ENCODE peak calls at places on chromosomes 13 and 19, in four cellular contexts. Y is PC-3, D is osteoblast, B is glutamatergic neuron. U is an unnamed sample.

GRCh38 chr19:18731562-18732008 is 48.1 kb downstream of the CRTC1 start:
- DNase-seq in Y (no peak), D (peak; percentile 84), B (no peak), U (no peak)

GRCh38 chr13:51632643-51633357 is 48.5 kb downstream of the WDFY2 start:
- DNase-seq in Y (no peak), D (no peak), B (peak; percentile 43), U (no peak)

GRCh38 chr19:30393046-30393445 is 20.9 kb downstream of the ZNF536 start:
- DNase-seq in Y (no peak), D (no peak), B (no peak), U (no peak)

GRCh38 chr13:26914624-26915023 is 154.0 kb upstream of the GPR12 start:
- DNase-seq in Y (no peak), D (no peak), B (no peak), U (no peak)

GRCh38 chr19:32977269-32977668 is 5.2 kb downstream of the FAAP24 start:
- DNase-seq in Y (no peak), D (no peak), B (no peak), U (no peak)

GRCh38 chr19:8302734-8303133 is 5.4 kb downstream of the CD320 start:
- DNase-seq in Y (no peak), D (no peak), B (no peak), U (no peak)

GRCh38 chr19:35013820-35014754 is 14.0 kb downstream of the GRAMD1A start:
- DNase-seq in Y (no peak), D (peak; percentile 83), B (no peak), U (no peak)

GRCh38 chr13:106424805-106425204 is 110.7 kb downstream of the EFNB2 start:
- DNase-seq in Y (peak; percentile 51), D (no peak), B (no peak), U (no peak)

GRCh38 chr19:45492627-45493470 is 4.0 kb downstream of the RTN2 start:
- DNase-seq in Y (peak; percentile 65), D (peak; percentile 97), B (no peak), U (peak; percentile 61)

GRCh38 chr13:37136187-37136586 is 30.7 kb upstream of the CSNK1A1L start:
- DNase-seq in Y (no peak), D (no peak), B (no peak), U (no peak)

GRCh38 chr13:100392709-100393630 is 195.6 kb downstream of the GGACT start:
- DNase-seq in Y (peak; percentile 95), D (peak; percentile 87), B (no peak), U (no peak)

GRCh38 chr13:64753606-64754005 is 2476.5 kb downstream of the PCDH9 start:
- DNase-seq in Y (no peak), D (no peak), B (no peak), U (no peak)

GRCh38 chr13:28622286-28622685 is 36.6 kb upstream of the POMP start:
- DNase-seq in Y (no peak), D (no peak), B (no peak), U (no peak)

GRCh38 chr19:52670046-52670445 is 31.9 kb upstream of the ZNF83 start:
- DNase-seq in Y (peak; percentile 84), D (no peak), B (no peak), U (no peak)

GRCh38 chr19:55679343-55680257 is 4.6 kb downstream of the EPN1 start:
- DNase-seq in Y (peak; percentile 92), D (no peak), B (no peak), U (no peak)

GRCh38 chr19:38319421-38320258 is at the start of gene KCNK6:
- DNase-seq in Y (no peak), D (peak; percentile 92), B (peak; percentile 59), U (peak; percentile 65)

GRCh38 chr13:97631158-97631557 is 197.2 kb downstream of the RAP2A start:
- DNase-seq in Y (peak; percentile 15), D (no peak), B (no peak), U (no peak)

GRCh38 chr19:30539981-30540380 is 167.8 kb downstream of the ZNF536 start:
- DNase-seq in Y (no peak), D (no peak), B (no peak), U (no peak)

GRCh38 chr13:112465251-112466131 is 89.3 kb downstream of the SPACA7 start:
- DNase-seq in Y (no peak), D (no peak), B (no peak), U (no peak)

GRCh38 chr13:20344836-20345490 is 112.8 kb upstream of the GJB6 start:
- DNase-seq in Y (no peak), D (no peak), B (no peak), U (no peak)

GRCh38 chr13:26601669-26602068 is 44.2 kb downstream of the WASF3 start:
- DNase-seq in Y (peak; percentile 52), D (no peak), B (no peak), U (no peak)

GRCh38 chr13:87923713-87924112 is 252.5 kb downstream of the SLITRK5 start:
- DNase-seq in Y (no peak), D (no peak), B (no peak), U (no peak)

GRCh38 chr13:109396266-109396665 is 390.1 kb downstream of the IRS2 start:
- DNase-seq in Y (no peak), D (peak; percentile 17), B (no peak), U (no peak)

DNA sequence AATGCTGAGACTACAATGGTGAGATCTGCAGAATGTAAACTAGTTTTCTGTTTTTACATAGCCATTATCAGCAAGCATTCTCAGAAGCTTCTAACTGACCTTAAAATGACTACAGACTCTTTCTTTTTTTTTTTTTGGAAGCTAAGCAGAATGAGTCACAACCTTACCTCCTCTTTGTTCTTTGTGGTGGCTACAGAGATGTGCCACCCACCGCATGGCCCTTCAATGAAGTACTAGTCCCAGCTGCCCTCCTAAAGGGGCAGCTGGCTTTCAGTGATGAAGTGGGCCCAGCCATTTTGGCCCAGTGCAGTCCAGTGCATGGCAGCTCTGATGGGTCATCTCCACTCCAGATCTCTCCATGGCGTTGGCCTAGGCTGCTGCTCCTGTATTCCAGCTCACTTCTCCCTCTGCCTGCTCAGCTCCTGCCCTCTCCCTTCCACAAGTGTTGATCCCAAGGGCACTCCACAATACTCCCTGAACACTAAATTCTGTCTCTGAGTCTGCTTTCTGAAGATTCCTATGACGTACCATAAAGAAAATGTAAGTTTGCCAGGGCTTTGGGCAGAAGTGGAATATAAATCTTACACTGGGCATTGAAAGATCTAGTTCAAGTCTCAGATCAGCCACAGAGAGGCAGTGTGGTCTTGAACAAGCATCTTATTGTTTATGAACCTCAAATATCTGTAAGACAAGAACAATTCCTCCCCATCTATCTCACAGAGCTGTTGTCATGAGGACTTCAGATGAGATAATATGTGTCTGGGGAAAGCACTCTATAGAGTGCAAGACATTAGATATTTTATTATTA is 85.6 kb downstream of the RXFP2 start:
- DNase-seq in Y (peak; percentile 19), D (no peak), B (peak; percentile 26), U (no peak)
- TF ChIP-seq CTCF in Y (peak; percentile 19), D (peak; percentile 41), B (no peak), U (no peak)

DNA sequence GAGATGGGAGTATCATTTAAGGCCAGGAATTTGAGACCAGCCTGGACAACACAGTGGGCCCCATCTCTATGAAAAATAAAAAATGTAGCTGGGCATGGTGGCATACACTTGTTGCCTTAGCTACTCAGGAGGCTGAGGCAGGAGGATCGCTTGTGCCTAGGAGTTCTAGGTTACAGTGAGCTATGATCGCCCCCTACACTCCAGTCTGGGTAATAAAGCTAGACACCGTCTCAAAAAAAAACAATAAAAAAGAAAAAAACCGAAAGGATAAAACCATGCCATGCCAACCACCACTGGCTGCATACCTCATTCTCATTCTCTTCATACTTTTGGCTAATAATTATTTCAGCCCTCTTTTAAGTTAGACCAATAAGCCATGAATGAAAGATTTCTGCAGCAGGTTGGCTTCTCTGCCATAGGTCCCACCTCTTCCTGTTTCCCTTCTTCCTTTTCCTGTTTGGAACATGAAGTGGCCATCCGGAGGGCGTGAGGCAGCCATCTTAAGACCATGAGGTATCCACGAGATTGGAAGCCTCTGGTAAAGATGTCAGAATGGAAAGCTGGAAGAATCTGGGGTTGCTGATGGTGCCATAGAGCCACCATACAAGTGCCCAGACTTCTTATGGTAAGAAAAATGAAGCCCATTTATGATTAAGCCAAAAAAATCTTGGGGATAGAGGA is 171.3 kb downstream of the CACNA1A start:
- DNase-seq in Y (peak; percentile 13), D (no peak), B (no peak), U (no peak)
- TF ChIP-seq CTCF in Y (peak; percentile 20), D (no peak), B (no peak), U (no peak)

GRCh38 chr19:29259867-29260281 is 46.9 kb upstream of the UQCRFS1 start:
- DNase-seq in Y (no peak), D (no peak), B (peak; percentile 51), U (peak; percentile 36)

GRCh38 chr19:29260477-29261317 is 47.7 kb upstream of the UQCRFS1 start:
- DNase-seq in Y (no peak), D (peak; percentile 31), B (peak; percentile 61), U (peak; percentile 60)

GRCh38 chr19:29256516-29256915 is 43.6 kb upstream of the UQCRFS1 start:
- DNase-seq in Y (no peak), D (no peak), B (no peak), U (no peak)

GRCh38 chr19:29262085-29262484 is 49.1 kb upstream of the UQCRFS1 start:
- DNase-seq in Y (no peak), D (no peak), B (no peak), U (no peak)

DNA sequence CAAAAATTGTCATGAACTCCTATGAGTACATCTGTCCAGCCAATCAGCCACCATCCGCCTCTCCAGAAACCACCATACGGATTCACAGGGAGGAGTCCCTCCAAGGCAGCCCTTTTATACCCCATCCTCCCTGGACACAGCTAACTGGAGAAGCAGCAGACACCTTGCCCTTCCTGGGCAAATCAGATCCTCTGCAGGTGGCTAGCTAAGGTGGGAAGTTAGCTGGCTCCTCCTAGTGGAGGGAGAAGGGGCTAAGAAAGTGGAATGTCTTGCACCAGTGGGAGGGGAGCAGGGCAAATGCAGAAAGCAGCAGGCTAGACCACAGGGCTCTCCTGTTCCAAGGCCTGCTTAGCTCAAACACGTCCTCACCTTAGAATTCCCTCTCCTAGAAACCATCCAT is 46.2 kb upstream of the UQCRFS1 start:
- DNase-seq in Y (no peak), D (no peak), B (no peak), U (no peak)
- TF ChIP-seq CTCF in Y (peak; percentile 27), D (no peak), B (no peak), U (no peak)

DNA sequence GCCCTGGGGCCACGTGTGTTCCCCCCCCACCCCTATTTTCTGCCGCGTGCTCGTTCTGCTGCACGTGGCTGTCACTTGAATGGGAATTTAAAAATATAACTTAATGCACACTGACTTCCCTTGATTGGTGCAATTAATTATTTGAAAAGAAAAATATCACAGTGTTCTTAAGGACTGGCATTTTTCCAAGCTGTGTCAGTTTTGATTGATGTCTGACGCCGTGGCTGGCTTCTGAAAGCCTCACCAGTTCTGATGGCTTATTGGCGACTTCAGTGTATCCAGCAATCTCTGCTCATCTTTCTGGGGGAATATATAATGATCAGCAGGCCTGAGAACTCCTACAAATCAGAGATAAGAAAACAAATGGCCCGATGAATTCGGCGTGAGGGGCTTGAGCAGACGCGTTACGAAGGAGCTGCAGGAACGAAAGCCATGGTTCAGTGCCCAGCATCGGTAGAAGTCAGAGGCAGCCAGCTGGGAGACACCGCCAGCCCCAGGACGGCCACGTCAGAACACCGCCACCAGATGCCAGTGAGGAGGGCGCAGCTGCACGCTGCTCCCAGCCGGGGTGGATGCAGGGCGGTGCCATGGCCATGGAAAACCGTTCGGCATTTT is 111.2 kb downstream of the KDM4B start:
- DNase-seq in Y (no peak), D (no peak), B (no peak), U (no peak)
- TF ChIP-seq CTCF in Y (no peak), D (no peak), B (no peak), U (no peak)

GRCh38 chr13:92573467-92574057 is 653.0 kb upstream of the GPC6 start:
- DNase-seq in Y (peak; percentile 9), D (peak; percentile 21), B (peak; percentile 31), U (peak; percentile 37)
- TF ChIP-seq CTCF in Y (peak; percentile 38), D (peak; percentile 13), B (peak; percentile 67), U (peak; percentile 62)

GRCh38 chr19:2359992-2360875 is at the start of gene TMPRSS9:
- DNase-seq in Y (no peak), D (no peak), B (no peak), U (no peak)
- TF ChIP-seq CTCF in Y (no peak), D (no peak), B (no peak), U (no peak)

GRCh38 chr19:57578487-57579205 is at the start of gene ZNF416:
- DNase-seq in Y (peak; percentile 99), D (peak; percentile 99), B (peak; percentile 93), U (peak; percentile 92)
- TF ChIP-seq CTCF in Y (peak; percentile 43), D (peak; percentile 27), B (no peak), U (no peak)